ENCODE peak calls at places on chromosomes 7 and 10, in nine cellular contexts. Q is astrocyte of the spinal cord; O is CD4-positive, alpha-beta T cell; F is GM10248; I is lower lobe of right lung; K is GM12865; A is GM13977; Y is H9; C is mucosa of descending colon. E is an unnamed sample.

GRCh38 chr7:7292608-7293007 is 110.3 kb downstream of the C1GALT1 start:
- DNase-seq in Q (no peak), O (no peak), F (no peak), I (no peak), K (no peak), A (no peak), Y (no peak), C (no peak), E (no peak)

GRCh38 chr10:120011359-120012132 is 119.0 kb downstream of the SEC23IP start:
- DNase-seq in Q (no peak), O (no peak), F (no peak), I (no peak), K (no peak), A (no peak), Y (peak; percentile 78), C (peak; percentile 44), E (no peak)

GRCh38 chr10:72597897-72598296 is 28.0 kb downstream of the MICU1 start:
- DNase-seq in Q (peak; percentile 29), O (no peak), F (peak; percentile 28), I (no peak), K (peak; percentile 43), A (peak; percentile 33), Y (no peak), C (no peak), E (peak; percentile 39)

GRCh38 chr10:77516575-77516974 is 121.0 kb downstream of the KCNMA1 start:
- DNase-seq in Q (no peak), O (no peak), F (no peak), I (no peak), K (no peak), A (no peak), Y (no peak), C (no peak), E (no peak)

GRCh38 chr7:9488555-9488954 is 1055.1 kb downstream of the NXPH1 start:
- DNase-seq in Q (peak; percentile 90), O (no peak), F (no peak), I (no peak), K (no peak), A (no peak), Y (no peak), C (no peak), E (no peak)

GRCh38 chr7:4742051-4742573 is 33.3 kb upstream of the AP5Z1 start:
- DNase-seq in Q (no peak), O (peak; percentile 25), F (no peak), I (no peak), K (no peak), A (no peak), Y (no peak), C (peak; percentile 60), E (no peak)

GRCh38 chr10:110808619-110809018 is 63.1 kb upstream of the PDCD4 start:
- DNase-seq in Q (no peak), O (no peak), F (no peak), I (no peak), K (no peak), A (no peak), Y (no peak), C (peak; percentile 71), E (no peak)

GRCh38 chr10:128416231-128416630 is 290.0 kb upstream of the MKI67 start:
- DNase-seq in Q (no peak), O (no peak), F (no peak), I (no peak), K (no peak), A (no peak), Y (no peak), C (no peak), E (no peak)

GRCh38 chr7:12431886-12432285 is 28.2 kb upstream of the VWDE start:
- DNase-seq in Q (peak; percentile 54), O (no peak), F (no peak), I (no peak), K (no peak), A (no peak), Y (peak; percentile 71), C (no peak), E (no peak)

GRCh38 chr7:12436126-12436525 is 32.5 kb upstream of the VWDE start:
- DNase-seq in Q (no peak), O (no peak), F (no peak), I (no peak), K (no peak), A (no peak), Y (no peak), C (no peak), E (no peak)

GRCh38 chr7:12440229-12440628 is 36.6 kb upstream of the VWDE start:
- DNase-seq in Q (no peak), O (no peak), F (no peak), I (no peak), K (no peak), A (no peak), Y (no peak), C (no peak), E (no peak)

GRCh38 chr7:12434012-12434642 is 30.5 kb upstream of the VWDE start:
- DNase-seq in Q (no peak), O (no peak), F (no peak), I (no peak), K (no peak), A (peak; percentile 22), Y (no peak), C (no peak), E (no peak)

GRCh38 chr7:12436896-12437535 is 33.4 kb upstream of the VWDE start:
- DNase-seq in Q (peak; percentile 56), O (no peak), F (no peak), I (no peak), K (peak; percentile 24), A (no peak), Y (peak; percentile 54), C (no peak), E (no peak)
- TF ChIP-seq CTCF in Q (peak; percentile 45), O (no peak), F (no peak), I (no peak), K (no peak), A (no peak), Y (peak; percentile 60), C (no peak), E (peak; percentile 14)

DNA sequence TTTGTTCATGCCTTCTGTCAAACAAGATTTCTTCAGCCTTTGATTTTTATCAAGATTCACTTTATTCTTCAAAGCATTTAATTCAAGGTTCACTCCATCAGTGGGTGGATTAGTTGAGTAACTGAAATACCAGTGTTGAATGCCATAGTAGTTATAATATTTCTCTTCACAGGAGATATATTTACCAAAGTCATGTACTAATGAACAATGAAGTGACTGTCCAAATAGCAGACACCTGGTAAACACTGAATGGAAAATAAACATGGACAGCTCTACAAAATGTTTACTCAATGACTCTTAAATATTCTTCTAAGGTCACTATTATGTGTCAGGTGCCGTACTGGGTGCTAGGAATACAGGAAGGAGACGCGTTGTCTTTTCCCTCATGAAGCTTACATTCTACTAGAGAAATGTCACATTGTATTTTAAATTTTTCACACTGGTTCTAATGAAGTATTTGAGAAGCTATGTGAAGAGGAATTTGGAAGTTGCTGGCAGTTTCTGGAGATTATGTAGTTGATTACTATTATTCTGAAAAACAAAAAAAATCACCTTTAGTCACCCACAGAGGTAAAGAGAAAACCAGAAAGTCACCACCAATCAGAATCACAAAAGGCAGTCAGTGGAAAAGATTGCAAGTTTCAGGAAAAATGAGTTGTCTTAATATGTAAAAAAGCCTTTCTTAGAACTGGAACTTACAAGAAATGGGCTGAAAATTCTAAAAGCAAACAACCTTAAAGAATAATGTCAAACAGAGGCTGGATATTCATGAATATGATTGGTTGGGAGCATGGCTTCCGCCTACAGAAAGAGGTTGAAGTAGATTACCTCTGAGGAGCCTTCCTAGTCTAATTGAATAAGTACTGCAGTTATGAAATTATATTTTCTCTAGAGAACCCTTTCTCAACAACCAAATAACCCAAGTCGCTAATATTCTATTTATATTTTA is 84.5 kb downstream of the RTKN2 start:
- DNase-seq in Q (no peak), O (no peak), F (no peak), I (no peak), K (no peak), A (no peak), Y (no peak), C (no peak), E (no peak)
- TF ChIP-seq CTCF in Q (no peak), O (no peak), F (no peak), I (no peak), K (no peak), A (no peak), Y (no peak), C (no peak), E (no peak)

DNA sequence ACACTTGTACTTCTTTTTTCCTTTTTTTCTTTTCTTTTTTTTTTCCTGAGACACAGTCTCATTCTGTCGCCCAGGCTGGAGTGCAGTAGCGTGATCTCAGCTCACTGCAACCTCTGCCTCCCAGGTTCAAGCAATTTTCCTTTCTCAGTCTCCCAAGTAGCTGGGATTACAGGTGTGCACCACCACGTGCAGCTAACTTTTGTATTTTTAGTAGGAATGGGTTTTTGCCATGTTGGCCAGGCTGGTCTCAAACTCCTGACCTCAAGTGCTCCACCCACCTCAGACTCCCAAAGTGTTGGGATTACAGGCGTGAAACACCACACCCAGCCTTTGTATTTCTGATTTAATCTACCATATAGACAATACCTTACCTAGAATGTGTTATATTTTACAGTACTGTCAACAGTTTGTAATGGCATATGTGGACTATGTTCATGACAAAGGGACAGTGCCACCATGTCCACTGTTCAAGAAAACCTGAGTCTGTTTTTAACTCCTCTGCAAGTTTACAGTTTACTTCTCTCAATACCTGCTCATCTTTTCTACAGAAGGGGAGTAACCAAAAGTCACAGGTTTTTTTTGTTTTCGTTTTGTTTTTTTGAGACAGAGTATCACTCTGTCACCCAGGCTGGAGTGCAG is 223.8 kb upstream of the KLF14 start:
- DNase-seq in Q (no peak), O (no peak), F (no peak), I (no peak), K (no peak), A (no peak), Y (no peak), C (no peak), E (no peak)
- TF ChIP-seq CTCF in Q (no peak), O (no peak), F (no peak), I (no peak), K (no peak), A (no peak), Y (no peak), C (no peak), E (no peak)

GRCh38 chr10:132397671-132398565 is 918 bp downstream of the PWWP2B start:
- DNase-seq in Q (peak; percentile 38), O (peak; percentile 25), F (no peak), I (peak; percentile 73), K (peak; percentile 42), A (no peak), Y (no peak), C (peak; percentile 64), E (no peak)

GRCh38 chr10:132394936-132395703 is 1.9 kb upstream of the PWWP2B start:
- DNase-seq in Q (no peak), O (no peak), F (no peak), I (peak; percentile 48), K (no peak), A (no peak), Y (no peak), C (peak; percentile 35), E (no peak)

GRCh38 chr10:132397036-132397541 is at the start of gene PWWP2B:
- DNase-seq in Q (no peak), O (peak; percentile 39), F (no peak), I (peak; percentile 78), K (peak; percentile 26), A (peak; percentile 77), Y (no peak), C (peak; percentile 70), E (no peak)

GRCh38 chr10:132395704-132396494 is 1.1 kb upstream of the PWWP2B start:
- DNase-seq in Q (no peak), O (no peak), F (no peak), I (peak; percentile 91), K (no peak), A (no peak), Y (peak; percentile 78), C (peak; percentile 84), E (no peak)

DNA sequence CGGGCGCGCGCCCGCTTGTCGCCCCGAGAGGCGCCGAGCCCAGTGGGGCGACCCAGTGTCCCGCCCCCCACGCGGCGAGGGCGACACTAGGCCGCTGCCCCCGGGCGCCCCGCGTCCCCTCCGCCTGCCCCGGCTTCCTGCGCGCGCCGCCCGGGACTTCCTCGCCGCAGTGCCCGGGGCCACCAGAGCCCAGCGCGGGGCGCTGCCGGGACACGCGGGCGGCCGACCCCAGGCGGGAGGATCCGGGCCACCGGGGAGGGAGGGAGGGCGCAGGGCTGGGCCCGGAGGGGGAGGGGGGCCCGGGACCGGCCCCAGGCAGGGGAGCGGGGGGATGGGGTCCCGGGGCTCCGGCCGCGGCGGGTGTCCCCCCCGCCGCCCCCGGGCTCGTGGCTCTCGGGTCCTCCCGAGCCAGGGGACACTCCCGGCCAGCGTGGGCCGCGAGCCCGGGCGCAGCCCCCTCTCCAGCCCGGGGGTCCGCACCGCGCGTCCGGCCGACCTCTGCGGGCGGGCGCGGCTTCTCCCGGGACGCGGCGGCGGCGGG is 435 bp upstream of the PWWP2B start:
- DNase-seq in Q (no peak), O (peak; percentile 46), F (peak; percentile 66), I (peak; percentile 86), K (peak; percentile 41), A (peak; percentile 74), Y (no peak), C (peak; percentile 61), E (peak; percentile 75)
- TF ChIP-seq CTCF in Q (no peak), O (no peak), F (peak; percentile 29), I (peak; percentile 22), K (peak; percentile 32), A (peak; percentile 21), Y (peak; percentile 31), C (peak; percentile 49), E (peak; percentile 22)